ENCODE peak calls at places on chromosomes 16 and 17, in four cellular contexts. One of them, this sample, is unnamed.

GRCh38 chr17:82274134-82275020 is 877 bp upstream of the CSNK1D start:
- DNase-seq in cardiac muscle cell: no peak
- DNase-seq in body of pancreas: no peak
- DNase-seq in ovary: no peak
- DNase-seq in this sample: no peak

GRCh38 chr16:48901712-48902374 is 291.9 kb upstream of the N4BP1 start:
- DNase-seq in ovary: no peak
- DNase-seq in body of pancreas: no peak
- DNase-seq in cardiac muscle cell: peak
- DNase-seq in this sample: no peak

GRCh38 chr17:1957037-1957436 is 68.1 kb downstream of the RTN4RL1 start:
- DNase-seq in body of pancreas: no peak
- DNase-seq in ovary: no peak
- DNase-seq in cardiac muscle cell: no peak
- DNase-seq in this sample: no peak

GRCh38 chr16:78240459-78241222 is 141.2 kb downstream of the WWOX start:
- DNase-seq in ovary: no peak
- DNase-seq in body of pancreas: peak
- DNase-seq in cardiac muscle cell: no peak
- DNase-seq in this sample: no peak

GRCh38 chr16:11711662-11712061 is 31.0 kb downstream of the TXNDC11 start:
- DNase-seq in cardiac muscle cell: no peak
- DNase-seq in body of pancreas: no peak
- DNase-seq in ovary: no peak
- DNase-seq in this sample: no peak

GRCh38 chr16:56422896-56423441 is 2.4 kb downstream of the AMFR start:
- DNase-seq in body of pancreas: no peak
- DNase-seq in ovary: no peak
- DNase-seq in cardiac muscle cell: no peak
- DNase-seq in this sample: no peak

GRCh38 chr16:89256651-89257254 is 39.2 kb downstream of the ZNF778 start:
- DNase-seq in body of pancreas: no peak
- DNase-seq in ovary: peak
- DNase-seq in cardiac muscle cell: peak
- DNase-seq in this sample: peak

GRCh38 chr16:77548766-77549165 is 113.9 kb upstream of the ADAMTS18 start:
- DNase-seq in ovary: no peak
- DNase-seq in cardiac muscle cell: no peak
- DNase-seq in body of pancreas: no peak
- DNase-seq in this sample: no peak

GRCh38 chr17:6286239-6286638 is 148.7 kb downstream of the AIPL1 start:
- DNase-seq in ovary: no peak
- DNase-seq in body of pancreas: no peak
- DNase-seq in cardiac muscle cell: no peak
- DNase-seq in this sample: no peak

DNA sequence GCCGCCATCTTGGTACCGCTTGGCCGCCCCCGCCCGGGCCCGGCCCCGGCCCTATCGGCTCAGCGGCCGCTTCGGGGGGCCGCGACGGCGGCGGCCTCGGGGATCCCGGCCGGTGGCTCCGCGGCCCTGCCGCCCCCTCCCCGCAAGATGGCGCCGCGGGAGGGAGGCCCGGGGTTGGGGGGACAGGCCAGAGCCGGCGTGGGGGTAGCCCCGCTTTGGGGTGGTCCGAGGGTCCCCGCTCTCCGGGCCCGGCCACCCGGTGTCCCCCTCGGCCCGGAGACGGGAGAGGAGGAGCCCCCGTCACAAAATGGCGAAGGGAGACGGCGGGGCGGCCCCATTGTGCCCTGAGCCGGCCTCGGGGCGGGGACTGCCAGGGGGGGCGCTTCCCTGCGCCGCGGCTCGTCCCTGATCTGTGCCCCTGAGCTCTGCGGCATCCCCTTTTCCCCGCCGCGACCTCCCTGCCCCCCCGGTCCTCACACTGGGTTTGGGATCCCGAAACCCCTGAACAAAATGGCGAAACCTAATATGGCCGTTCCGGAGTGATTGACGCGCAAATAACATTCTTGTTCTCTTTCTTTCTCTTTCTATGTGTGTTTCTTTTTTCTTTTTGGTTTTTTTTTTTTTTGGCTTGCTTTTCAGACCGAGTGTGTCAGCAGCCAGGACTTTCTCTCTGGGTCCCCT is 978 bp downstream of the HAPSTR1 start:
- DNase-seq in cardiac muscle cell: peak
- DNase-seq in ovary: peak
- DNase-seq in body of pancreas: peak
- DNase-seq in this sample: no peak
- TF ChIP-seq CTCF in cardiac muscle cell: peak
- TF ChIP-seq CTCF in ovary: no peak
- TF ChIP-seq CTCF in body of pancreas: no peak
- TF ChIP-seq CTCF in this sample: peak

DNA sequence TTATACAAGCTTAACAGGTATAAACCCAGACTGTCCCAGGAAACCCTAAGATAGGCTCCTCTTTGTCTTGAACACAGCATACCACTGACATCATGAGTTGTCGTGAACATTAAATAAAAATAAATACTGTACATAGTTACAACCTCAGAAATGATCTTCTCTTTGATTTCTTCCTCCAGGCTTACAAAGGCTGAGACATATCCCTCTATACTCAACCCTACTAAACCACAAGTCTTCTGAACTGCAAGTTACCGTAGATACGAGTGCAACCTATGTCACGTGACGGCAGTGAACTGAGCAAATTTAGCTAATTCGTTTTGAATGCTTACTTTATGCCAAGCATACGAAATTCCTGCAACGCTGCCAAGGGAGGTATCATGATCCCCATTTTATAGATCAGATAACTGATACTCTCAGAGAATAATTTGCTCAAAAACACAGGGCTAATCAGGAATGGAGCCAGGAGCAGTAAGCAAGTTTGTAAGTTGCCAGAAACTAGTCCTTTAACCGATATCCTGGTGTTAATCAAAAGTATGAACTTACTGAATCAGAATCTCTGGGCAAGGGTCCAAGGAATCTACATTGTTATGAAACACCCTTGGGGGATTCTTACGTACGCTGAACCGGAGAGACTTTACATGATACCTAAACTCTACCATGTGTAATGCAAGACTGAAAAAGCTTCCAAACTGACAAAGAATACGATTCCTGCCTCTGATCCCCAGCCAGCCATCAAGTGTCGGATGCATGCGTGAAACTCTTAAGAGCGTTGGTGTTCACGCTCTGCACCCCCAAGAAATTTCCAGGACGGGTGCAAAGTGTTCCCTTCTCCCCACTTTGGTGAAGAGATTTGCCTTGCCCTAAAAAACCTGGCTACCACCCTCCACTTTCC is 106.2 kb downstream of the XYLT1 start:
- DNase-seq in body of pancreas: no peak
- DNase-seq in cardiac muscle cell: no peak
- DNase-seq in ovary: peak
- DNase-seq in this sample: no peak
- H3K27ac ChIP-seq in body of pancreas: peak
- H3K27ac ChIP-seq in cardiac muscle cell: no peak
- H3K27ac ChIP-seq in ovary: no peak
- H3K27ac ChIP-seq in this sample: peak

DNA sequence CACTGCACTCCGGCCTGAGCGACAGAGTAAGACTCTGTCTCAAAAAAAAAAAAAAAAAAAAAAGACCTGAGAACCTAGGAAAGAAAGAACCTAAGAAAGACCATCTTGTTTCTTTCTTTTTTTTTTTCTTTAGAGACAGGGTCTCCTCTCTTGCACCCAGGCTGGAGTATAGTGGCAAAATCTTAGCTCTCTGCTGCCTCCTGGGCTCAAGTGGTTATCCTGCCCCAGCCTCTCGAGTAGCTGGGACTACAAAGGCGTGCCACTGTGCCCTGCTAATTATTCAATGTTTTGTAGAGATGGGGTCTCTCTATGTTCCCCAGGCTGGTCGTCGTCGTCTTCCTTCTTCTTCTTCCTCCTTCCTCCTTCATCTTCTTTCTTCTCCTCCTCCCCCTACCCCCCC is 7.8 kb upstream of the BIRC5 start:
- DNase-seq in body of pancreas: no peak
- DNase-seq in cardiac muscle cell: no peak
- DNase-seq in ovary: no peak
- DNase-seq in this sample: no peak
- TF ChIP-seq CTCF in body of pancreas: no peak
- TF ChIP-seq CTCF in cardiac muscle cell: peak
- TF ChIP-seq CTCF in ovary: no peak
- TF ChIP-seq CTCF in this sample: no peak

GRCh38 chr17:12548558-12548957 is 117.1 kb upstream of the MYOCD start:
- DNase-seq in ovary: no peak
- DNase-seq in body of pancreas: no peak
- DNase-seq in cardiac muscle cell: no peak
- DNase-seq in this sample: no peak
- H3K27ac ChIP-seq in ovary: no peak
- H3K27ac ChIP-seq in body of pancreas: no peak
- H3K27ac ChIP-seq in cardiac muscle cell: peak
- H3K27ac ChIP-seq in this sample: no peak

GRCh38 chr16:30902070-30902972 is 5.9 kb downstream of the CTF1 start:
- DNase-seq in cardiac muscle cell: peak
- DNase-seq in ovary: peak
- DNase-seq in body of pancreas: peak
- DNase-seq in this sample: no peak
- TF ChIP-seq CTCF in cardiac muscle cell: no peak
- TF ChIP-seq CTCF in ovary: peak
- TF ChIP-seq CTCF in body of pancreas: peak
- TF ChIP-seq CTCF in this sample: peak

GRCh38 chr17:9906616-9907015 is 1.5 kb upstream of the RCVRN start:
- DNase-seq in body of pancreas: no peak
- DNase-seq in ovary: no peak
- DNase-seq in cardiac muscle cell: no peak
- DNase-seq in this sample: no peak

GRCh38 chr17:9908649-9909042 is 3.6 kb upstream of the RCVRN start:
- DNase-seq in ovary: no peak
- DNase-seq in cardiac muscle cell: no peak
- DNase-seq in body of pancreas: no peak
- DNase-seq in this sample: no peak

GRCh38 chr17:9905902-9906301 is 831 bp upstream of the RCVRN start:
- DNase-seq in ovary: no peak
- DNase-seq in body of pancreas: no peak
- DNase-seq in cardiac muscle cell: peak
- DNase-seq in this sample: no peak

GRCh38 chr17:9907883-9908648 is 3.0 kb upstream of the RCVRN start:
- DNase-seq in ovary: no peak
- DNase-seq in cardiac muscle cell: no peak
- DNase-seq in body of pancreas: no peak
- DNase-seq in this sample: no peak

GRCh38 chr17:9907131-9907530 is 2.1 kb upstream of the RCVRN start:
- DNase-seq in ovary: no peak
- DNase-seq in body of pancreas: no peak
- DNase-seq in cardiac muscle cell: no peak
- DNase-seq in this sample: no peak
- H3K27ac ChIP-seq in ovary: no peak
- H3K27ac ChIP-seq in body of pancreas: no peak
- H3K27ac ChIP-seq in cardiac muscle cell: no peak
- H3K27ac ChIP-seq in this sample: no peak

GRCh38 chr17:50956750-50957523 is 90.8 kb upstream of the TOB1 start:
- DNase-seq in cardiac muscle cell: peak
- DNase-seq in body of pancreas: peak
- DNase-seq in ovary: peak
- DNase-seq in this sample: no peak
- TF ChIP-seq CTCF in cardiac muscle cell: peak
- TF ChIP-seq CTCF in body of pancreas: peak
- TF ChIP-seq CTCF in ovary: peak
- TF ChIP-seq CTCF in this sample: peak

GRCh38 chr16:28930203-28930602 is 1.6 kb upstream of the CD19 start:
- DNase-seq in ovary: no peak
- DNase-seq in cardiac muscle cell: no peak
- DNase-seq in body of pancreas: no peak
- DNase-seq in this sample: no peak

GRCh38 chr16:28933176-28933575 is 1.4 kb downstream of the CD19 start:
- DNase-seq in ovary: no peak
- DNase-seq in cardiac muscle cell: no peak
- DNase-seq in body of pancreas: no peak
- DNase-seq in this sample: no peak

GRCh38 chr16:28930652-28931051 is 1.1 kb upstream of the CD19 start:
- DNase-seq in cardiac muscle cell: no peak
- DNase-seq in ovary: no peak
- DNase-seq in body of pancreas: no peak
- DNase-seq in this sample: no peak

GRCh38 chr16:28932339-28933141 is 769 bp downstream of the CD19 start:
- DNase-seq in body of pancreas: no peak
- DNase-seq in cardiac muscle cell: no peak
- DNase-seq in ovary: no peak
- DNase-seq in this sample: no peak

GRCh38 chr16:28931801-28932225 is at the start of gene CD19:
- DNase-seq in cardiac muscle cell: no peak
- DNase-seq in ovary: no peak
- DNase-seq in body of pancreas: no peak
- DNase-seq in this sample: no peak
- H3K27ac ChIP-seq in cardiac muscle cell: peak
- H3K27ac ChIP-seq in ovary: no peak
- H3K27ac ChIP-seq in body of pancreas: no peak
- H3K27ac ChIP-seq in this sample: no peak

This sample was measured in RWPE2.